ENCODE peak calls at places on chromosomes 4 and X, in nine cellular contexts. One of them, this sample, is unnamed.

GRCh38 chrX:30150196-30150895 is 65.0 kb upstream of the MAGEB2 start:
- DNase-seq in GM13977: no peak
- DNase-seq in suprapubic skin: no peak
- DNase-seq in activated T-helper 1 cell treated with anti-CD3 and anti-CD28 coated beads, Interleukin-2, amount 50 U/mL, for 16 hours: no peak
- DNase-seq in NCI-H2029: no peak
- DNase-seq in AG08395: no peak
- DNase-seq in iris pigment epithelial cell: no peak
- DNase-seq in MCF 10A: peak
- DNase-seq in nephron progenitor cell: no peak
- DNase-seq in this sample: no peak

GRCh38 chr4:76571274-76571673 is 136.2 kb downstream of the SHROOM3 start:
- DNase-seq in iris pigment epithelial cell: no peak
- DNase-seq in nephron progenitor cell: no peak
- DNase-seq in AG08395: no peak
- DNase-seq in suprapubic skin: no peak
- DNase-seq in NCI-H2029: peak
- DNase-seq in GM13977: no peak
- DNase-seq in activated T-helper 1 cell treated with anti-CD3 and anti-CD28 coated beads, Interleukin-2, amount 50 U/mL, for 16 hours: no peak
- DNase-seq in MCF 10A: no peak
- DNase-seq in this sample: no peak

GRCh38 chr4:174215936-174216699 is 67.3 kb downstream of the FBXO8 start:
- DNase-seq in AG08395: no peak
- DNase-seq in nephron progenitor cell: no peak
- DNase-seq in MCF 10A: no peak
- DNase-seq in iris pigment epithelial cell: no peak
- DNase-seq in activated T-helper 1 cell treated with anti-CD3 and anti-CD28 coated beads, Interleukin-2, amount 50 U/mL, for 16 hours: no peak
- DNase-seq in NCI-H2029: no peak
- DNase-seq in GM13977: no peak
- DNase-seq in suprapubic skin: no peak
- DNase-seq in this sample: no peak

GRCh38 chr4:145709336-145709735 is 29.4 kb downstream of the C4orf51 start:
- DNase-seq in activated T-helper 1 cell treated with anti-CD3 and anti-CD28 coated beads, Interleukin-2, amount 50 U/mL, for 16 hours: no peak
- DNase-seq in GM13977: no peak
- DNase-seq in AG08395: no peak
- DNase-seq in MCF 10A: peak
- DNase-seq in NCI-H2029: no peak
- DNase-seq in suprapubic skin: no peak
- DNase-seq in iris pigment epithelial cell: no peak
- DNase-seq in nephron progenitor cell: no peak
- DNase-seq in this sample: no peak

GRCh38 chr4:142961866-142962265 is 115.8 kb upstream of the INPP4B start:
- DNase-seq in iris pigment epithelial cell: no peak
- DNase-seq in nephron progenitor cell: no peak
- DNase-seq in NCI-H2029: no peak
- DNase-seq in MCF 10A: no peak
- DNase-seq in AG08395: no peak
- DNase-seq in GM13977: no peak
- DNase-seq in suprapubic skin: no peak
- DNase-seq in activated T-helper 1 cell treated with anti-CD3 and anti-CD28 coated beads, Interleukin-2, amount 50 U/mL, for 16 hours: no peak
- DNase-seq in this sample: no peak

GRCh38 chrX:129653985-129654651 is 638 bp downstream of the APLN start:
- DNase-seq in activated T-helper 1 cell treated with anti-CD3 and anti-CD28 coated beads, Interleukin-2, amount 50 U/mL, for 16 hours: no peak
- DNase-seq in nephron progenitor cell: peak
- DNase-seq in iris pigment epithelial cell: peak
- DNase-seq in suprapubic skin: no peak
- DNase-seq in NCI-H2029: peak
- DNase-seq in AG08395: no peak
- DNase-seq in MCF 10A: no peak
- DNase-seq in GM13977: no peak
- DNase-seq in this sample: peak

GRCh38 chr4:56607926-56608325 is 73.2 kb downstream of the HOPX start:
- DNase-seq in NCI-H2029: no peak
- DNase-seq in nephron progenitor cell: no peak
- DNase-seq in AG08395: no peak
- DNase-seq in suprapubic skin: no peak
- DNase-seq in activated T-helper 1 cell treated with anti-CD3 and anti-CD28 coated beads, Interleukin-2, amount 50 U/mL, for 16 hours: no peak
- DNase-seq in GM13977: no peak
- DNase-seq in MCF 10A: no peak
- DNase-seq in iris pigment epithelial cell: no peak
- DNase-seq in this sample: no peak

GRCh38 chrX:69324851-69325250 is 159.6 kb upstream of the PJA1 start:
- DNase-seq in activated T-helper 1 cell treated with anti-CD3 and anti-CD28 coated beads, Interleukin-2, amount 50 U/mL, for 16 hours: no peak
- DNase-seq in GM13977: peak
- DNase-seq in NCI-H2029: no peak
- DNase-seq in suprapubic skin: no peak
- DNase-seq in AG08395: no peak
- DNase-seq in nephron progenitor cell: no peak
- DNase-seq in MCF 10A: no peak
- DNase-seq in iris pigment epithelial cell: no peak
- DNase-seq in this sample: peak

GRCh38 chr4:106371166-106371565 is 2.6 kb upstream of the GIMD1 start:
- DNase-seq in iris pigment epithelial cell: no peak
- DNase-seq in suprapubic skin: no peak
- DNase-seq in AG08395: no peak
- DNase-seq in GM13977: no peak
- DNase-seq in MCF 10A: no peak
- DNase-seq in activated T-helper 1 cell treated with anti-CD3 and anti-CD28 coated beads, Interleukin-2, amount 50 U/mL, for 16 hours: no peak
- DNase-seq in NCI-H2029: no peak
- DNase-seq in nephron progenitor cell: no peak
- DNase-seq in this sample: no peak

GRCh38 chr4:109419679-109420078 is 13.9 kb upstream of the SEC24B start:
- DNase-seq in iris pigment epithelial cell: no peak
- DNase-seq in MCF 10A: no peak
- DNase-seq in activated T-helper 1 cell treated with anti-CD3 and anti-CD28 coated beads, Interleukin-2, amount 50 U/mL, for 16 hours: no peak
- DNase-seq in AG08395: no peak
- DNase-seq in suprapubic skin: no peak
- DNase-seq in NCI-H2029: no peak
- DNase-seq in nephron progenitor cell: no peak
- DNase-seq in GM13977: no peak
- DNase-seq in this sample: no peak

GRCh38 chr4:172169871-172170270 is 356.7 kb downstream of the GALNTL6 start:
- DNase-seq in suprapubic skin: no peak
- DNase-seq in iris pigment epithelial cell: peak
- DNase-seq in AG08395: no peak
- DNase-seq in nephron progenitor cell: no peak
- DNase-seq in MCF 10A: no peak
- DNase-seq in GM13977: no peak
- DNase-seq in activated T-helper 1 cell treated with anti-CD3 and anti-CD28 coated beads, Interleukin-2, amount 50 U/mL, for 16 hours: no peak
- DNase-seq in NCI-H2029: no peak
- DNase-seq in this sample: no peak

GRCh38 chr4:173411106-173411703 is 12.3 kb upstream of the SCRG1 start:
- DNase-seq in NCI-H2029: no peak
- DNase-seq in MCF 10A: peak
- DNase-seq in iris pigment epithelial cell: peak
- DNase-seq in AG08395: no peak
- DNase-seq in activated T-helper 1 cell treated with anti-CD3 and anti-CD28 coated beads, Interleukin-2, amount 50 U/mL, for 16 hours: no peak
- DNase-seq in GM13977: no peak
- DNase-seq in nephron progenitor cell: no peak
- DNase-seq in suprapubic skin: no peak
- DNase-seq in this sample: no peak

GRCh38 chr4:136687118-136687517 is 845.2 kb downstream of the PCDH18 start:
- DNase-seq in MCF 10A: no peak
- DNase-seq in nephron progenitor cell: no peak
- DNase-seq in NCI-H2029: no peak
- DNase-seq in activated T-helper 1 cell treated with anti-CD3 and anti-CD28 coated beads, Interleukin-2, amount 50 U/mL, for 16 hours: no peak
- DNase-seq in AG08395: no peak
- DNase-seq in iris pigment epithelial cell: peak
- DNase-seq in suprapubic skin: no peak
- DNase-seq in GM13977: no peak
- DNase-seq in this sample: no peak

GRCh38 chr4:141002323-141002805 is 130.9 kb downstream of the RNF150 start:
- DNase-seq in activated T-helper 1 cell treated with anti-CD3 and anti-CD28 coated beads, Interleukin-2, amount 50 U/mL, for 16 hours: no peak
- DNase-seq in nephron progenitor cell: no peak
- DNase-seq in GM13977: no peak
- DNase-seq in NCI-H2029: no peak
- DNase-seq in iris pigment epithelial cell: peak
- DNase-seq in suprapubic skin: no peak
- DNase-seq in MCF 10A: no peak
- DNase-seq in AG08395: no peak
- DNase-seq in this sample: no peak

GRCh38 chrX:38561951-38562719 is 793 bp downstream of the TSPAN7 start:
- DNase-seq in GM13977: no peak
- DNase-seq in NCI-H2029: no peak
- DNase-seq in suprapubic skin: peak
- DNase-seq in activated T-helper 1 cell treated with anti-CD3 and anti-CD28 coated beads, Interleukin-2, amount 50 U/mL, for 16 hours: no peak
- DNase-seq in AG08395: no peak
- DNase-seq in nephron progenitor cell: peak
- DNase-seq in iris pigment epithelial cell: no peak
- DNase-seq in MCF 10A: no peak
- DNase-seq in this sample: no peak

GRCh38 chr4:40238700-40239548 is 42.1 kb downstream of the RHOH start:
- DNase-seq in AG08395: no peak
- DNase-seq in nephron progenitor cell: no peak
- DNase-seq in activated T-helper 1 cell treated with anti-CD3 and anti-CD28 coated beads, Interleukin-2, amount 50 U/mL, for 16 hours: peak
- DNase-seq in iris pigment epithelial cell: no peak
- DNase-seq in GM13977: no peak
- DNase-seq in MCF 10A: no peak
- DNase-seq in suprapubic skin: no peak
- DNase-seq in NCI-H2029: peak
- DNase-seq in this sample: no peak

GRCh38 chr4:185305979-185306442 is 89.7 kb downstream of the LRP2BP start:
- DNase-seq in activated T-helper 1 cell treated with anti-CD3 and anti-CD28 coated beads, Interleukin-2, amount 50 U/mL, for 16 hours: no peak
- DNase-seq in NCI-H2029: no peak
- DNase-seq in AG08395: peak
- DNase-seq in MCF 10A: peak
- DNase-seq in nephron progenitor cell: no peak
- DNase-seq in GM13977: no peak
- DNase-seq in suprapubic skin: no peak
- DNase-seq in iris pigment epithelial cell: peak
- DNase-seq in this sample: no peak

GRCh38 chr4:148094149-148094548 is 348.1 kb downstream of the NR3C2 start:
- DNase-seq in activated T-helper 1 cell treated with anti-CD3 and anti-CD28 coated beads, Interleukin-2, amount 50 U/mL, for 16 hours: no peak
- DNase-seq in nephron progenitor cell: no peak
- DNase-seq in NCI-H2029: no peak
- DNase-seq in MCF 10A: no peak
- DNase-seq in suprapubic skin: no peak
- DNase-seq in AG08395: no peak
- DNase-seq in iris pigment epithelial cell: no peak
- DNase-seq in GM13977: no peak
- DNase-seq in this sample: no peak

GRCh38 chr4:82886145-82886942 is 4.6 kb downstream of the SEC31A start:
- DNase-seq in nephron progenitor cell: no peak
- DNase-seq in MCF 10A: peak
- DNase-seq in GM13977: no peak
- DNase-seq in suprapubic skin: no peak
- DNase-seq in NCI-H2029: no peak
- DNase-seq in AG08395: no peak
- DNase-seq in activated T-helper 1 cell treated with anti-CD3 and anti-CD28 coated beads, Interleukin-2, amount 50 U/mL, for 16 hours: no peak
- DNase-seq in iris pigment epithelial cell: no peak
- DNase-seq in this sample: no peak

GRCh38 chr4:88070031-88070430 is 62.6 kb downstream of the PKD2 start:
- DNase-seq in nephron progenitor cell: no peak
- DNase-seq in AG08395: no peak
- DNase-seq in NCI-H2029: no peak
- DNase-seq in iris pigment epithelial cell: no peak
- DNase-seq in suprapubic skin: no peak
- DNase-seq in MCF 10A: no peak
- DNase-seq in activated T-helper 1 cell treated with anti-CD3 and anti-CD28 coated beads, Interleukin-2, amount 50 U/mL, for 16 hours: no peak
- DNase-seq in GM13977: no peak
- DNase-seq in this sample: no peak

GRCh38 chr4:150001815-150002214 is 76.4 kb upstream of the DCLK2 start:
- DNase-seq in AG08395: no peak
- DNase-seq in GM13977: no peak
- DNase-seq in suprapubic skin: no peak
- DNase-seq in activated T-helper 1 cell treated with anti-CD3 and anti-CD28 coated beads, Interleukin-2, amount 50 U/mL, for 16 hours: no peak
- DNase-seq in NCI-H2029: no peak
- DNase-seq in nephron progenitor cell: no peak
- DNase-seq in MCF 10A: peak
- DNase-seq in iris pigment epithelial cell: peak
- DNase-seq in this sample: no peak

GRCh38 chr4:5098176-5098575 is 46.9 kb downstream of the STK32B start:
- DNase-seq in activated T-helper 1 cell treated with anti-CD3 and anti-CD28 coated beads, Interleukin-2, amount 50 U/mL, for 16 hours: no peak
- DNase-seq in AG08395: no peak
- DNase-seq in iris pigment epithelial cell: no peak
- DNase-seq in MCF 10A: no peak
- DNase-seq in nephron progenitor cell: no peak
- DNase-seq in NCI-H2029: no peak
- DNase-seq in suprapubic skin: no peak
- DNase-seq in GM13977: no peak
- DNase-seq in this sample: no peak

GRCh38 chr4:24922416-24922815 is 9.6 kb upstream of the CCDC149 start:
- DNase-seq in MCF 10A: no peak
- DNase-seq in NCI-H2029: no peak
- DNase-seq in AG08395: no peak
- DNase-seq in suprapubic skin: no peak
- DNase-seq in nephron progenitor cell: no peak
- DNase-seq in activated T-helper 1 cell treated with anti-CD3 and anti-CD28 coated beads, Interleukin-2, amount 50 U/mL, for 16 hours: no peak
- DNase-seq in GM13977: no peak
- DNase-seq in iris pigment epithelial cell: peak
- DNase-seq in this sample: no peak

GRCh38 chr4:80532674-80533333 is 197.3 kb downstream of the CFAP299 start:
- DNase-seq in nephron progenitor cell: no peak
- DNase-seq in MCF 10A: no peak
- DNase-seq in activated T-helper 1 cell treated with anti-CD3 and anti-CD28 coated beads, Interleukin-2, amount 50 U/mL, for 16 hours: no peak
- DNase-seq in GM13977: no peak
- DNase-seq in NCI-H2029: no peak
- DNase-seq in AG08395: no peak
- DNase-seq in suprapubic skin: no peak
- DNase-seq in iris pigment epithelial cell: no peak
- DNase-seq in this sample: no peak

GRCh38 chr4:7353046-7353790 is 81.5 kb downstream of the PSAPL1 start:
- DNase-seq in NCI-H2029: no peak
- DNase-seq in suprapubic skin: no peak
- DNase-seq in GM13977: no peak
- DNase-seq in AG08395: no peak
- DNase-seq in iris pigment epithelial cell: no peak
- DNase-seq in activated T-helper 1 cell treated with anti-CD3 and anti-CD28 coated beads, Interleukin-2, amount 50 U/mL, for 16 hours: no peak
- DNase-seq in nephron progenitor cell: no peak
- DNase-seq in MCF 10A: no peak
- DNase-seq in this sample: no peak

GRCh38 chr4:8079916-8080753 is 78.5 kb downstream of the ABLIM2 start:
- DNase-seq in MCF 10A: no peak
- DNase-seq in suprapubic skin: no peak
- DNase-seq in iris pigment epithelial cell: no peak
- DNase-seq in GM13977: no peak
- DNase-seq in nephron progenitor cell: no peak
- DNase-seq in AG08395: no peak
- DNase-seq in activated T-helper 1 cell treated with anti-CD3 and anti-CD28 coated beads, Interleukin-2, amount 50 U/mL, for 16 hours: no peak
- DNase-seq in NCI-H2029: no peak
- DNase-seq in this sample: no peak

GRCh38 chr4:89653012-89653411 is 183.9 kb downstream of the SNCA start:
- DNase-seq in MCF 10A: no peak
- DNase-seq in activated T-helper 1 cell treated with anti-CD3 and anti-CD28 coated beads, Interleukin-2, amount 50 U/mL, for 16 hours: no peak
- DNase-seq in AG08395: no peak
- DNase-seq in NCI-H2029: peak
- DNase-seq in GM13977: no peak
- DNase-seq in suprapubic skin: no peak
- DNase-seq in iris pigment epithelial cell: no peak
- DNase-seq in nephron progenitor cell: no peak
- DNase-seq in this sample: no peak